ENCODE peak calls at places on chromosomes 1 and 21, in four cellular contexts. E is ovary, M is mammary epithelial cell, O is body of pancreas. K is an unnamed sample.

GRCh38 chr1:111592389-111593361 is 26.9 kb upstream of the RAP1A start:
- DNase-seq in E (peak; percentile 75), O (peak; percentile 84), M (peak; percentile 96), K (peak; percentile 32)

GRCh38 chr1:20551945-20552727 is at the start of gene FAM43B:
- DNase-seq in E (peak; percentile 53), M (no peak), O (peak; percentile 37), K (peak; percentile 81)

GRCh38 chr21:45944601-45945000 is 37.0 kb upstream of the COL6A1 start:
- DNase-seq in M (no peak), O (no peak), E (no peak), K (no peak)

GRCh38 chr1:30875916-30876315 is 32.6 kb downstream of the SDC3 start:
- DNase-seq in M (no peak), O (no peak), E (no peak), K (no peak)

GRCh38 chr21:38272215-38272614 is 15.4 kb downstream of the KCNJ15 start:
- DNase-seq in M (peak; percentile 65), E (no peak), O (no peak), K (no peak)

GRCh38 chr1:24890861-24891260 is 39.2 kb downstream of the RUNX3 start:
- DNase-seq in O (no peak), M (no peak), E (no peak), K (no peak)

GRCh38 chr1:67566803-67567202 is 118.2 kb upstream of the GADD45A start:
- DNase-seq in O (no peak), E (no peak), M (peak; percentile 60), K (no peak)

GRCh38 chr1:152356736-152357135 is 3.1 kb downstream of the FLG2 start:
- DNase-seq in O (no peak), M (no peak), E (no peak), K (no peak)

GRCh38 chr1:2174348-2175054 is 20.1 kb downstream of the FAAP20 start:
- DNase-seq in O (peak; percentile 57), M (peak; percentile 40), E (peak; percentile 76), K (peak; percentile 78)

GRCh38 chr1:24849653-24850295 is 80.3 kb downstream of the RUNX3 start:
- DNase-seq in O (no peak), M (no peak), E (no peak), K (no peak)

GRCh38 chr1:40849801-40850592 is 12.2 kb downstream of the CITED4 start:
- DNase-seq in O (peak; percentile 75), E (peak; percentile 75), M (peak; percentile 46), K (peak; percentile 81)

GRCh38 chr1:56627636-56628039 is 17.5 kb upstream of the PRKAA2 start:
- DNase-seq in E (no peak), M (no peak), O (no peak), K (no peak)

GRCh38 chr1:209335090-209335692 is 248.3 kb upstream of the CAMK1G start:
- DNase-seq in E (no peak), O (peak; percentile 28), M (no peak), K (peak; percentile 51)

GRCh38 chr1:153888518-153888917 is 34.3 kb downstream of the GATAD2B start:
- DNase-seq in O (no peak), E (no peak), M (no peak), K (no peak)

GRCh38 chr1:245363821-245364220 is 209.0 kb downstream of the KIF26B start:
- DNase-seq in M (no peak), E (no peak), O (no peak), K (peak; percentile 25)

GRCh38 chr1:156681196-156681595 is 4.0 kb upstream of the NES start:
- DNase-seq in M (no peak), E (no peak), O (no peak), K (no peak)

GRCh38 chr1:156680056-156680455 is 2.8 kb upstream of the NES start:
- DNase-seq in O (no peak), M (no peak), E (no peak), K (no peak)

GRCh38 chr1:156682166-156682890 is 5.1 kb upstream of the NES start:
- DNase-seq in E (no peak), O (no peak), M (no peak), K (no peak)

GRCh38 chr1:156689035-156689959 is 12.1 kb upstream of the NES start:
- DNase-seq in O (peak; percentile 82), E (peak; percentile 83), M (peak; percentile 77), K (peak; percentile 86)

DNA sequence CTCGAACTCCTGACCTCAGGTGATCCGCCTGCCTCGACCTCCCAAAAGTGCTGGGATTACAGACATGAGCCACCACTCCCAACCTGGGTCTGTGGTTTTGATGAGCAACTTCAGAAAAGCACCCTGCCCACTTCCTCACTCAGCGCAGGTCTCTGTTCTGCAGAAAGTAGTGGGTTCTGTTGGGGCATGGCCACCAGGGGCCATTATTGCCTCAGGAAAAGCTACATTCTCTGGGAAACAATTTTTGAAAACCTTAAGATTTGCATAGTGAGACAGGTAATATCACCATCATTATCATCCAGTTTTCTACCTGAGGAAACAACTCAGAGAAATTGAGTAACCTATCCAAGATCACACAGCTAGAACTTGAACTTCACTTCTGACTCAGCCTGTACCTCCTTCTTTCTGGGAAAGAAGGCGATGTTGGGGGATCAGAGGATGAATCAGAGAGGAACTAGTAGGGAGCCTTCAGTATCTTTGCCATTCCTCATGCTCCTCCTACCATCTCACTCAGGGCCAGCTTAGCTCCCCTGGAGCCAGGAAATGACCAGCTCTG is 7.1 kb upstream of the NES start:
- DNase-seq in E (no peak), O (no peak), M (peak; percentile 96), K (no peak)
- TF ChIP-seq CTCF in E (no peak), O (no peak), M (peak; percentile 29), K (no peak)

DNA sequence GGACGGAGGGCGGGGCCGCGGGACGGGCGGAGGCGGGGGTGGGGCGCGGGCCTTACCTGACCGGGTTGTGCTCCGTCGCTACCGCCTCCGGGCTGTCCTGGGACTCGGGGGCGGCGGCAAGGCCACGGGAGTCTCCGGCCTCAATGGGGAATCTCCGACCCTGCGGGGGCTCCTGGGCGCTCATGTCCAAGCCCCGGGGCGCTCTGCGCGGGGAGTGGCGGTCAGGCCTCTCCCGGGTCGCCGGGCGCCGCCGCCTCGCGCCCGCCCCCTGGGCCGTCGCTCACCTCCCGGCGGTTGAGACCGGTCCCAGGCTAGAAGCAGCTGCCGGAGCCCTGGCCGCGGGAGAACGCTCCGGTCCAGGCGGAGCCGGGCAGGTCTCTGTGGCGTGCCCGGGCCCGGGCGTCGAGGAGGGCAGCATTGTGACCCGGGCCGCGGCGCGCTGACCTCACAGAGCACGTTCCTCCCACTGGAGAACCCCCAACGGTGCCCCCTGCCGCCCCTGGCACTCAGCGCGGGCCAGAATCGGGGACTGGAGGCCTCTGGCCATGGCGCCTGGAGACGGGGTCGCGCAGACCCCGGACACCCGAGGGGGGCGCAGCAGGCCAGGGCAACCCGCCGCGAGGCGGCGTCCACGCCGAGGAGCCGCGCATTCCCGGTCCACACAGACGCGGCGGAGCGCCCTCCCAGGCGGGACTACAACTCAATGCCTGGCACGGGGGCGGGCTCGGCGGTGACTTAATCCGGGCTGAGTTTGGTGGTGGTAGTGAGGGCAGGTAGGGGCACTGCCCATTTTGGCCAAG is 411 bp downstream of the FAM229A start:
- DNase-seq in M (no peak), E (peak; percentile 77), O (peak; percentile 53), K (peak; percentile 67)
- TF ChIP-seq CTCF in M (peak; percentile 1), E (peak; percentile 46), O (peak; percentile 17), K (peak; percentile 25)

GRCh38 chr1:13807213-13807612 is 107.2 kb downstream of the PRDM2 start:
- DNase-seq in E (no peak), O (peak; percentile 57), M (no peak), K (peak; percentile 51)
- TF ChIP-seq CTCF in E (no peak), O (peak; percentile 35), M (no peak), K (peak; percentile 28)

GRCh38 chr1:116150368-116150767 is 39.2 kb downstream of the MAB21L3 start:
- DNase-seq in E (no peak), O (no peak), M (no peak), K (no peak)

GRCh38 chr1:116153692-116154031 is 42.5 kb downstream of the MAB21L3 start:
- DNase-seq in M (no peak), E (no peak), O (no peak), K (no peak)

GRCh38 chr1:116152577-116152943 is 41.4 kb downstream of the MAB21L3 start:
- DNase-seq in O (no peak), E (no peak), M (no peak), K (no peak)

GRCh38 chr1:116152950-116153691 is 41.9 kb downstream of the MAB21L3 start:
- DNase-seq in M (no peak), E (no peak), O (no peak), K (no peak)

GRCh38 chr1:116151739-116152576 is 40.8 kb downstream of the MAB21L3 start:
- DNase-seq in M (peak; percentile 73), E (peak; percentile 61), O (peak; percentile 80), K (peak; percentile 80)
- TF ChIP-seq CTCF in M (peak; percentile 93), E (peak; percentile 87), O (peak; percentile 95), K (peak; percentile 93)

GRCh38 chr1:240820816-240821215 is 208.9 kb upstream of the GREM2 start:
- DNase-seq in E (no peak), M (no peak), O (no peak), K (no peak)

GRCh38 chr1:240827786-240828185 is 215.8 kb upstream of the GREM2 start:
- DNase-seq in E (no peak), O (no peak), M (no peak), K (no peak)

GRCh38 chr1:240823357-240823756 is 211.4 kb upstream of the GREM2 start:
- DNase-seq in M (no peak), E (no peak), O (no peak), K (no peak)

GRCh38 chr1:240821925-240822324 is 210.0 kb upstream of the GREM2 start:
- DNase-seq in E (no peak), M (no peak), O (no peak), K (no peak)

DNA sequence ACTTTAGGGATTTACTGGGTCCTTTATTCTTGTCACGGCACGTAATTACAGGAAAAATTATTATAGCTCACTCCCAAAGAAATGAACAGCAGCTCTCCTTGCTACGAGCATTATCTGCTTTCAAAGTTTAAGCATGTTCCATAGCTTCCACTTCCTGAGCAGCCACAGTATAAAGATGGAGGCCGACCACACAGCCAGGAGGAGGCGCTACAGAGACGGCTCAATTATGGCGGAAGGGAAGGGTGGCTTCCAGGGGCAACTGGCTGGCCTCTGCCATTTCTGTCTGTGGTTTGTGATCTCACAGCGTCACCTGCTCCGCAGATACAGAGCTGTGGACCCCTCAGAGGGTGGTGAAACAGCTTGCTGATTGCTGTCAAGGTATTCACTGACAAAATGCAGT is 212.3 kb upstream of the GREM2 start:
- DNase-seq in O (no peak), M (no peak), E (no peak), K (no peak)
- TF ChIP-seq CTCF in O (no peak), M (no peak), E (no peak), K (no peak)

GRCh38 chr1:115282825-115283224 is 55.2 kb downstream of the NGF start:
- DNase-seq in E (peak; percentile 90), O (peak; percentile 43), M (no peak), K (no peak)

GRCh38 chr1:115277276-115277675 is 60.8 kb downstream of the NGF start:
- DNase-seq in M (peak; percentile 86), E (peak; percentile 59), O (no peak), K (no peak)

GRCh38 chr1:115281143-115281542 is 56.9 kb downstream of the NGF start:
- DNase-seq in E (no peak), O (no peak), M (no peak), K (no peak)

GRCh38 chr1:115278241-115278640 is 59.8 kb downstream of the NGF start:
- DNase-seq in O (no peak), E (no peak), M (no peak), K (no peak)

DNA sequence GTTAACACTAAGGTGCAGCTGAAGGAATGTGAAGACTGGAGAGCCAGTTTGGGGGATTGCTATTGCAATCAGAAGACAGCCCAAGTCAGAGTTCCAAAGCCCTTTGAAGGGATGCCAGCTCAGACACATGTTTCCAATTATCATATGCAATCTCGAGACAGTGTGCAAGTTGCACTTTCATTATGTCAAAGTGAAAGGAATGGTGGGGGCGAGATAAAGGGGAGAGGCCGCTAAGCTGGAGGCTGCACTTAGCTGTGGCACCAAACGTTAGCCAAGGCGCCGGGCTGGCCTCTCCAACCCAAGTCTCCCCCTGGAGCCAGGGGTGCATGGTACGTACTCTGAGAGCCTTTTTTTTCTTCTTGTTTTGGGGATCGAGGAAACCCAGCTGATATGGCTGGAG is 58.0 kb downstream of the NGF start:
- DNase-seq in O (no peak), M (no peak), E (no peak), K (no peak)
- TF ChIP-seq CTCF in O (no peak), M (no peak), E (no peak), K (no peak)